ENCODE peak calls at places on chromosomes 12 and 14, in seven cellular contexts. One of them, this sample, is unnamed.

GRCh38 chr12:119868992-119869391 is 8.1 kb downstream of the CIT start:
- DNase-seq in breast epithelium: no peak
- DNase-seq in effector memory CD4-positive, alpha-beta T cell: no peak
- DNase-seq in transverse colon: no peak
- DNase-seq in uterus: no peak
- DNase-seq in A549: no peak
- DNase-seq in body of pancreas: no peak
- DNase-seq in this sample: no peak

GRCh38 chr12:99495797-99496196 is 151.8 kb upstream of the GARIN6 start:
- DNase-seq in breast epithelium: no peak
- DNase-seq in effector memory CD4-positive, alpha-beta T cell: no peak
- DNase-seq in transverse colon: no peak
- DNase-seq in uterus: no peak
- DNase-seq in A549: no peak
- DNase-seq in body of pancreas: peak
- DNase-seq in this sample: no peak

GRCh38 chr14:95835331-95835730 is 41.3 kb upstream of the TUNAR start:
- DNase-seq in breast epithelium: no peak
- DNase-seq in effector memory CD4-positive, alpha-beta T cell: no peak
- DNase-seq in transverse colon: no peak
- DNase-seq in uterus: no peak
- DNase-seq in A549: no peak
- DNase-seq in body of pancreas: no peak
- DNase-seq in this sample: no peak

GRCh38 chr12:49787672-49788071 is 40.5 kb downstream of the NCKAP5L start:
- DNase-seq in breast epithelium: no peak
- DNase-seq in effector memory CD4-positive, alpha-beta T cell: no peak
- DNase-seq in transverse colon: no peak
- DNase-seq in uterus: no peak
- DNase-seq in A549: no peak
- DNase-seq in body of pancreas: no peak
- DNase-seq in this sample: no peak

GRCh38 chr12:45729233-45730115 is at the start of gene ARID2:
- DNase-seq in breast epithelium: peak
- DNase-seq in effector memory CD4-positive, alpha-beta T cell: peak
- DNase-seq in transverse colon: peak
- DNase-seq in uterus: peak
- DNase-seq in A549: peak
- DNase-seq in body of pancreas: peak
- DNase-seq in this sample: peak

GRCh38 chr12:48973992-48974673 is 2.6 kb upstream of the WNT10B start:
- DNase-seq in breast epithelium: no peak
- DNase-seq in effector memory CD4-positive, alpha-beta T cell: no peak
- DNase-seq in transverse colon: no peak
- DNase-seq in uterus: no peak
- DNase-seq in A549: peak
- DNase-seq in body of pancreas: peak
- DNase-seq in this sample: no peak

GRCh38 chr12:72271741-72272661 is at the start of gene TRHDE:
- DNase-seq in breast epithelium: no peak
- DNase-seq in effector memory CD4-positive, alpha-beta T cell: no peak
- DNase-seq in transverse colon: peak
- DNase-seq in uterus: peak
- DNase-seq in A549: peak
- DNase-seq in body of pancreas: peak
- DNase-seq in this sample: peak

GRCh38 chr12:62903151-62903550 is 31.8 kb downstream of the PPM1H start:
- DNase-seq in breast epithelium: no peak
- DNase-seq in effector memory CD4-positive, alpha-beta T cell: no peak
- DNase-seq in transverse colon: no peak
- DNase-seq in uterus: no peak
- DNase-seq in A549: no peak
- DNase-seq in body of pancreas: no peak
- DNase-seq in this sample: no peak

GRCh38 chr12:115204957-115205754 is 521.2 kb upstream of the TBX3 start:
- DNase-seq in breast epithelium: no peak
- DNase-seq in effector memory CD4-positive, alpha-beta T cell: no peak
- DNase-seq in transverse colon: no peak
- DNase-seq in uterus: no peak
- DNase-seq in A549: peak
- DNase-seq in body of pancreas: no peak
- DNase-seq in this sample: no peak

GRCh38 chr12:84912191-84913142 is at the start of gene SLC6A15:
- DNase-seq in breast epithelium: no peak
- DNase-seq in effector memory CD4-positive, alpha-beta T cell: no peak
- DNase-seq in transverse colon: no peak
- DNase-seq in uterus: peak
- DNase-seq in A549: peak
- DNase-seq in body of pancreas: peak
- DNase-seq in this sample: no peak

GRCh38 chr12:112711026-112711425 is 80.5 kb upstream of the RPH3A start:
- DNase-seq in breast epithelium: no peak
- DNase-seq in effector memory CD4-positive, alpha-beta T cell: no peak
- DNase-seq in transverse colon: no peak
- DNase-seq in uterus: no peak
- DNase-seq in A549: no peak
- DNase-seq in body of pancreas: no peak
- DNase-seq in this sample: no peak

GRCh38 chr12:24901975-24902461 is 46.9 kb downstream of the BCAT1 start:
- DNase-seq in breast epithelium: no peak
- DNase-seq in effector memory CD4-positive, alpha-beta T cell: no peak
- DNase-seq in transverse colon: no peak
- DNase-seq in uterus: no peak
- DNase-seq in A549: no peak
- DNase-seq in body of pancreas: no peak
- DNase-seq in this sample: no peak

GRCh38 chr12:1800646-1801284 is 19.6 kb upstream of the LRTM2 start:
- DNase-seq in breast epithelium: no peak
- DNase-seq in effector memory CD4-positive, alpha-beta T cell: no peak
- DNase-seq in transverse colon: peak
- DNase-seq in uterus: peak
- DNase-seq in A549: peak
- DNase-seq in body of pancreas: no peak
- DNase-seq in this sample: peak

GRCh38 chr12:132067182-132067581 is 76.9 kb downstream of the DDX51 start:
- DNase-seq in breast epithelium: no peak
- DNase-seq in effector memory CD4-positive, alpha-beta T cell: no peak
- DNase-seq in transverse colon: no peak
- DNase-seq in uterus: no peak
- DNase-seq in A549: no peak
- DNase-seq in body of pancreas: no peak
- DNase-seq in this sample: no peak

GRCh38 chr14:65261946-65262345 is 150.6 kb upstream of the FUT8 start:
- DNase-seq in breast epithelium: no peak
- DNase-seq in effector memory CD4-positive, alpha-beta T cell: no peak
- DNase-seq in transverse colon: no peak
- DNase-seq in uterus: no peak
- DNase-seq in A549: no peak
- DNase-seq in body of pancreas: no peak
- DNase-seq in this sample: no peak

GRCh38 chr14:90457191-90457590 is 60.4 kb downstream of the CALM1 start:
- DNase-seq in breast epithelium: no peak
- DNase-seq in effector memory CD4-positive, alpha-beta T cell: no peak
- DNase-seq in transverse colon: no peak
- DNase-seq in uterus: no peak
- DNase-seq in A549: no peak
- DNase-seq in body of pancreas: no peak
- DNase-seq in this sample: no peak

GRCh38 chr14:27427796-27428195 is 830.0 kb upstream of the NOVA1 start:
- DNase-seq in breast epithelium: no peak
- DNase-seq in effector memory CD4-positive, alpha-beta T cell: no peak
- DNase-seq in transverse colon: no peak
- DNase-seq in uterus: no peak
- DNase-seq in A549: peak
- DNase-seq in body of pancreas: no peak
- DNase-seq in this sample: no peak

GRCh38 chr12:121990692-121991603 is 30.7 kb upstream of the BCL7A start:
- DNase-seq in breast epithelium: no peak
- DNase-seq in effector memory CD4-positive, alpha-beta T cell: no peak
- DNase-seq in transverse colon: no peak
- DNase-seq in uterus: no peak
- DNase-seq in A549: peak
- DNase-seq in body of pancreas: no peak
- DNase-seq in this sample: no peak

GRCh38 chr12:15535287-15535895 is 213.1 kb downstream of the PTPRO start:
- DNase-seq in breast epithelium: no peak
- DNase-seq in effector memory CD4-positive, alpha-beta T cell: no peak
- DNase-seq in transverse colon: no peak
- DNase-seq in uterus: no peak
- DNase-seq in A549: no peak
- DNase-seq in body of pancreas: no peak
- DNase-seq in this sample: no peak

GRCh38 chr12:15534322-15534721 is 212.0 kb downstream of the PTPRO start:
- DNase-seq in breast epithelium: no peak
- DNase-seq in effector memory CD4-positive, alpha-beta T cell: no peak
- DNase-seq in transverse colon: no peak
- DNase-seq in uterus: no peak
- DNase-seq in A549: no peak
- DNase-seq in body of pancreas: peak
- DNase-seq in this sample: no peak

GRCh38 chr12:15536446-15536845 is 214.1 kb downstream of the PTPRO start:
- DNase-seq in breast epithelium: no peak
- DNase-seq in effector memory CD4-positive, alpha-beta T cell: no peak
- DNase-seq in transverse colon: no peak
- DNase-seq in uterus: no peak
- DNase-seq in A549: no peak
- DNase-seq in body of pancreas: no peak
- DNase-seq in this sample: no peak

GRCh38 chr12:15532364-15532977 is 210.2 kb downstream of the PTPRO start:
- DNase-seq in breast epithelium: no peak
- DNase-seq in effector memory CD4-positive, alpha-beta T cell: no peak
- DNase-seq in transverse colon: peak
- DNase-seq in uterus: no peak
- DNase-seq in A549: peak
- DNase-seq in body of pancreas: peak
- DNase-seq in this sample: no peak

GRCh38 chr12:15534870-15535269 is 212.6 kb downstream of the PTPRO start:
- DNase-seq in breast epithelium: no peak
- DNase-seq in effector memory CD4-positive, alpha-beta T cell: no peak
- DNase-seq in transverse colon: no peak
- DNase-seq in uterus: peak
- DNase-seq in A549: no peak
- DNase-seq in body of pancreas: peak
- DNase-seq in this sample: no peak
- H3K27ac ChIP-seq in breast epithelium: no peak
- H3K27ac ChIP-seq in effector memory CD4-positive, alpha-beta T cell: no peak
- H3K27ac ChIP-seq in transverse colon: peak
- H3K27ac ChIP-seq in uterus: peak
- H3K27ac ChIP-seq in A549: no peak
- H3K27ac ChIP-seq in body of pancreas: peak
- H3K27ac ChIP-seq in this sample: peak

DNA sequence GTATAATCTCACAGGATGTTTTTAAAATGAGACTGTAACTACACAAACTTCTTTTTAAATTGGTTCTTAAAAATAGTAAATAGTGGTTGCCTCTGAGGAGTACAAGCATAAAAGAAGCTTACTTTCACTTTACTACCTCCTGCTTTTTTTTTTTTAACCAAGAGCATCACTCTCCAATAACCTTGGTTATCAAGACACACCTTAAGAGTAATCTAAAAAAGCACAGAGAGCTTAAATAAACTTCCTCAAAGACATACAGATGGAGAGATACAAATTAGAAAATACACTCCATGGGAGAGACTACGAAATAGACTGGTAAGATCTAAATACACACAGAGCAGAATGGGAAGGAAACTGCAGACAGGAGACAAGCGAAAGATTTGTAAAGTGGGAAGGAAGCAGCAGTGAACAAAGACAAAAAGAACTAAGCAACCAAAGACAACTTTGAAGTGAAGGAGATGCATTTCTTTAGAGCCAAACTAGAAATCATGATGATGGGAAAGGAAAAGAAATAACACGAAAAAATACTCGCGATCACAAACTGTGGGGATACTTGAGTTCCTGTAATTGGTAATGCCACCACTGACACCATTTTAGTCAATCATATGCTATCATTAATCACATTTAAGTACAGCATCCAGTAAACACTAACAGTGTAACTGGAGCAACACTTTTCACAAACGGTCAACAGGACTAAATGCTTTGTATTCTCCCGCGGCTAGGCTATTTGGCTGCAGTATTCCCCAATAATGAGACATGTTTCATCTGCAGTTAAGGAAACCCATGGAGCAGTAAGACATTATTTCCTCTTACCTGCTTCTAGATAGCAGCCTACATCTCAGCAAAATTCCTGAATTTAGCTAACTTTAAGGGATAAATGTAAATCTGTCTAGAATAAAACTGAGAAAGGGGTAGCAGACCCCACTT is 8.2 kb downstream of the SINHCAF start:
- DNase-seq in breast epithelium: no peak
- DNase-seq in effector memory CD4-positive, alpha-beta T cell: no peak
- DNase-seq in transverse colon: no peak
- DNase-seq in uterus: no peak
- DNase-seq in A549: no peak
- DNase-seq in body of pancreas: no peak
- DNase-seq in this sample: no peak
- H3K4me3 ChIP-seq in breast epithelium: peak
- H3K4me3 ChIP-seq in effector memory CD4-positive, alpha-beta T cell: peak
- H3K4me3 ChIP-seq in transverse colon: no peak
- H3K4me3 ChIP-seq in uterus: peak
- H3K4me3 ChIP-seq in A549: peak
- H3K4me3 ChIP-seq in body of pancreas: no peak
- H3K4me3 ChIP-seq in this sample: peak

GRCh38 chr12:94163850-94164249 is 15.5 kb downstream of the PLXNC1 start:
- DNase-seq in breast epithelium: no peak
- DNase-seq in effector memory CD4-positive, alpha-beta T cell: no peak
- DNase-seq in transverse colon: no peak
- DNase-seq in uterus: no peak
- DNase-seq in A549: no peak
- DNase-seq in body of pancreas: no peak
- DNase-seq in this sample: no peak

GRCh38 chr12:94167071-94167806 is 18.9 kb downstream of the PLXNC1 start:
- DNase-seq in breast epithelium: no peak
- DNase-seq in effector memory CD4-positive, alpha-beta T cell: no peak
- DNase-seq in transverse colon: no peak
- DNase-seq in uterus: no peak
- DNase-seq in A549: no peak
- DNase-seq in body of pancreas: no peak
- DNase-seq in this sample: no peak

GRCh38 chr12:94165670-94166069 is 17.3 kb downstream of the PLXNC1 start:
- DNase-seq in breast epithelium: no peak
- DNase-seq in effector memory CD4-positive, alpha-beta T cell: no peak
- DNase-seq in transverse colon: no peak
- DNase-seq in uterus: no peak
- DNase-seq in A549: no peak
- DNase-seq in body of pancreas: no peak
- DNase-seq in this sample: no peak

GRCh38 chr12:94168041-94168440 is 19.7 kb downstream of the PLXNC1 start:
- DNase-seq in breast epithelium: no peak
- DNase-seq in effector memory CD4-positive, alpha-beta T cell: no peak
- DNase-seq in transverse colon: no peak
- DNase-seq in uterus: no peak
- DNase-seq in A549: no peak
- DNase-seq in body of pancreas: no peak
- DNase-seq in this sample: no peak

GRCh38 chr12:94165152-94165551 is 16.8 kb downstream of the PLXNC1 start:
- DNase-seq in breast epithelium: no peak
- DNase-seq in effector memory CD4-positive, alpha-beta T cell: no peak
- DNase-seq in transverse colon: no peak
- DNase-seq in uterus: no peak
- DNase-seq in A549: no peak
- DNase-seq in body of pancreas: no peak
- DNase-seq in this sample: no peak
- H3K27ac ChIP-seq in breast epithelium: no peak
- H3K27ac ChIP-seq in effector memory CD4-positive, alpha-beta T cell: no peak
- H3K27ac ChIP-seq in transverse colon: no peak
- H3K27ac ChIP-seq in uterus: no peak
- H3K27ac ChIP-seq in A549: no peak
- H3K27ac ChIP-seq in body of pancreas: no peak
- H3K27ac ChIP-seq in this sample: no peak

GRCh38 chr12:16604853-16605252 is 1.1 kb downstream of the LMO3 start:
- DNase-seq in breast epithelium: no peak
- DNase-seq in effector memory CD4-positive, alpha-beta T cell: no peak
- DNase-seq in transverse colon: no peak
- DNase-seq in uterus: peak
- DNase-seq in A549: no peak
- DNase-seq in body of pancreas: no peak
- DNase-seq in this sample: no peak
- H3K4me3 ChIP-seq in breast epithelium: no peak
- H3K4me3 ChIP-seq in effector memory CD4-positive, alpha-beta T cell: no peak
- H3K4me3 ChIP-seq in transverse colon: peak
- H3K4me3 ChIP-seq in uterus: peak
- H3K4me3 ChIP-seq in A549: no peak
- H3K4me3 ChIP-seq in body of pancreas: peak
- H3K4me3 ChIP-seq in this sample: peak

This sample was measured in coronary artery.